ENCODE peak calls at places on chromosome 22, in seven cellular contexts. X is T47D, J is HCT116, C is K562, Z is HepG2, N is H1, E is GM12878. O is an unnamed sample.

GRCh38 chr22:25827415-25827814 is 85.4 kb downstream of the MYO18B start:
- DNase-seq in X (no peak), J (no peak), C (no peak), Z (no peak), N (no peak), E (no peak), O (no peak)

GRCh38 chr22:26377170-26377825 is 51.8 kb upstream of the ASPHD2 start:
- DNase-seq in X (no peak), J (no peak), C (no peak), Z (no peak), N (no peak), E (no peak), O (no peak)

GRCh38 chr22:22887621-22888503 is at the start of gene IGLL5:
- DNase-seq in X (no peak), J (no peak), C (peak; percentile 55), Z (no peak), N (no peak), E (no peak), O (no peak)

GRCh38 chr22:49936973-49937757 is 18.7 kb downstream of the CRELD2 start:
- DNase-seq in X (no peak), J (no peak), C (no peak), Z (no peak), N (no peak), E (no peak), O (no peak)

GRCh38 chr22:47854226-47854625 is 1091.8 kb downstream of the TBC1D22A start:
- DNase-seq in X (no peak), J (no peak), C (no peak), Z (no peak), N (no peak), E (no peak), O (no peak)

GRCh38 chr22:49774499-49775151 is 53.0 kb downstream of the BRD1 start:
- DNase-seq in X (no peak), J (no peak), C (no peak), Z (no peak), N (no peak), E (no peak), O (no peak)

GRCh38 chr22:48097723-48098122 is 1335.3 kb downstream of the TBC1D22A start:
- DNase-seq in X (no peak), J (no peak), C (no peak), Z (no peak), N (no peak), E (no peak), O (no peak)

GRCh38 chr22:22508274-22509176 is at the start of gene ZNF280B:
- DNase-seq in X (no peak), J (peak; percentile 81), C (peak; percentile 100), Z (peak; percentile 76), N (peak; percentile 92), E (peak; percentile 43), O (peak; percentile 94)

GRCh38 chr22:47695176-47695575 is 932.7 kb downstream of the TBC1D22A start:
- DNase-seq in X (no peak), J (no peak), C (no peak), Z (no peak), N (peak; percentile 13), E (peak; percentile 26), O (no peak)

GRCh38 chr22:43969021-43969878 is 14.0 kb downstream of the SAMM50 start:
- DNase-seq in X (no peak), J (no peak), C (peak; percentile 80), Z (no peak), N (no peak), E (no peak), O (no peak)

GRCh38 chr22:44538071-44538470 is 40.0 kb upstream of the RTL6 start:
- DNase-seq in X (peak; percentile 6), J (no peak), C (no peak), Z (peak; percentile 3), N (no peak), E (no peak), O (no peak)

GRCh38 chr22:49983148-49984042 is 22.8 kb downstream of the PIM3 start:
- DNase-seq in X (no peak), J (no peak), C (no peak), Z (no peak), N (peak; percentile 83), E (no peak), O (peak; percentile 69)

GRCh38 chr22:45579806-45580702 is 77.4 kb downstream of the FBLN1 start:
- DNase-seq in X (no peak), J (no peak), C (no peak), Z (no peak), N (no peak), E (no peak), O (no peak)

GRCh38 chr22:20094158-20094807 is 14.2 kb downstream of the DGCR8 start:
- DNase-seq in X (no peak), J (no peak), C (no peak), Z (no peak), N (no peak), E (no peak), O (no peak)

GRCh38 chr22:11066458-11067285 is 4461.3 kb upstream of the OR11H1 start:
- DNase-seq in X (no peak), J (no peak), C (peak; percentile 28), Z (no peak), N (no peak), E (no peak), O (peak; percentile 29)

GRCh38 chr22:47092896-47093311 is 330.5 kb downstream of the TBC1D22A start:
- DNase-seq in X (no peak), J (no peak), C (no peak), Z (no peak), N (no peak), E (no peak), O (no peak)

GRCh38 chr22:38766076-38766777 is 10.4 kb upstream of the SUN2 start:
- DNase-seq in X (peak; percentile 74), J (peak; percentile 79), C (peak; percentile 46), Z (peak; percentile 74), N (peak; percentile 89), E (no peak), O (peak; percentile 77)

GRCh38 chr22:48708558-48709245 is 1119.0 kb downstream of the BRD1 start:
- DNase-seq in X (no peak), J (no peak), C (no peak), Z (no peak), N (no peak), E (no peak), O (no peak)

GRCh38 chr22:44325718-44326548 is 13.2 kb upstream of the SHISAL1 start:
- DNase-seq in X (no peak), J (no peak), C (no peak), Z (no peak), N (no peak), E (no peak), O (peak; percentile 82)

GRCh38 chr22:21775061-21775460 is 39.5 kb upstream of the YPEL1 start:
- DNase-seq in X (no peak), J (no peak), C (no peak), Z (no peak), N (no peak), E (no peak), O (no peak)

GRCh38 chr22:19766235-19766505 is 5.6 kb downstream of the TBX1 start:
- DNase-seq in X (no peak), J (no peak), C (no peak), Z (no peak), N (peak; percentile 67), E (no peak), O (peak; percentile 68)

GRCh38 chr22:49147171-49147570 is 680.5 kb downstream of the BRD1 start:
- DNase-seq in X (no peak), J (no peak), C (no peak), Z (no peak), N (no peak), E (no peak), O (no peak)

GRCh38 chr22:47162865-47163264 is 400.4 kb downstream of the TBC1D22A start:
- DNase-seq in X (no peak), J (no peak), C (no peak), Z (no peak), N (no peak), E (no peak), O (no peak)

GRCh38 chr22:31286360-31287255 is 5.7 kb downstream of the PIK3IP1 start:
- DNase-seq in X (no peak), J (no peak), C (no peak), Z (no peak), N (no peak), E (no peak), O (no peak)

GRCh38 chr22:49617866-49618688 is 209.6 kb downstream of the BRD1 start:
- DNase-seq in X (no peak), J (no peak), C (no peak), Z (no peak), N (no peak), E (no peak), O (no peak)

GRCh38 chr22:19260804-19261203 is 30.7 kb downstream of the CLTCL1 start:
- DNase-seq in X (no peak), J (no peak), C (no peak), Z (no peak), N (no peak), E (no peak), O (no peak)

GRCh38 chr22:46054091-46054877 is 77.3 kb upstream of the WNT7B start:
- DNase-seq in X (peak; percentile 82), J (no peak), C (no peak), Z (no peak), N (no peak), E (no peak), O (peak; percentile 88)

GRCh38 chr22:46361861-46362220 is 26.3 kb downstream of the TRMU start:
- DNase-seq in X (no peak), J (no peak), C (no peak), Z (no peak), N (no peak), E (no peak), O (no peak)

GRCh38 chr22:37742374-37743092 is 45.7 kb downstream of the TRIOBP start:
- DNase-seq in X (no peak), J (peak; percentile 96), C (no peak), Z (no peak), N (no peak), E (no peak), O (no peak)

GRCh38 chr22:40204331-40205116 is 26.8 kb downstream of the TNRC6B start:
- DNase-seq in X (peak; percentile 29), J (no peak), C (no peak), Z (peak; percentile 59), N (no peak), E (no peak), O (peak; percentile 57)
- TF ChIP-seq JUND in X (no peak), J (no peak), C (no peak), Z (no peak), N (no peak), E (no peak), O (no peak)

GRCh38 chr22:27993201-27993635 is 74.2 kb upstream of the PITPNB start:
- DNase-seq in X (no peak), J (no peak), C (no peak), Z (no peak), N (no peak), E (no peak), O (no peak)
- TF ChIP-seq JUND in X (no peak), J (no peak), C (no peak), Z (no peak), N (no peak), E (no peak), O (no peak)

DNA sequence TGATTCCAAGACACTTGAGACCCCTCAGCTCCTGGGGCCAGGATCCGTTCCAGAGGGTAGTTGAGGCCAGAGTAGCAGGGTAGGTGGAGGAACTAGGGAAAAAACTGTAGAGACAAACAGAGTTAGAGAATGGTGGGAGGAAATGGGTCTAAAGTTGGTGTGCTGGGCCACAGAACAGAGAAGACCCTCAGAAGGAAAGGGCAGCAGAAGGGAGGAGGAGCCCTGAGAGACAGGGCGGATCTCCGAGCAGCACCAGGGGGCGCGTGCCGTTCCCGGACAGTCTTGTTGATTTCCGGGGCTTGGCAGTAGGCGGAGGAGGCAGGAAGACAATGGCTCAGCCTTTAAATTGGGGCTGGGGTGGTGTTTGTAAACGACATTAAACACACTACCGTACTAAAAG is 2.4 kb upstream of the CECR2 start:
- DNase-seq in X (peak; percentile 30), J (peak; percentile 18), C (peak; percentile 63), Z (no peak), N (peak; percentile 79), E (no peak), O (peak; percentile 37)
- TF ChIP-seq JUND in X (no peak), J (no peak), C (no peak), Z (no peak), N (no peak), E (no peak), O (no peak)

GRCh38 chr22:40479887-40480538 is 109.6 kb downstream of the SGSM3 start:
- DNase-seq in X (no peak), J (no peak), C (no peak), Z (no peak), N (no peak), E (no peak), O (no peak)
- TF ChIP-seq JUND in X (no peak), J (no peak), C (no peak), Z (no peak), N (no peak), E (no peak), O (no peak)

O was measured in SK-N-SH.